ENCODE peak calls at places on chromosomes 12 and 14, in nine cellular contexts. One of them, this sample, is unnamed.

GRCh38 chr12:69510176-69510827 is 40.1 kb downstream of the FRS2 start:
- DNase-seq in GM12865: no peak
- DNase-seq in fibroblast of pulmonary artery: no peak
- DNase-seq in epithelial cell of proximal tubule: no peak
- DNase-seq in CD8-positive, alpha-beta T cell: no peak
- DNase-seq in right lobe of liver: no peak
- DNase-seq in adrenal gland: peak; percentile 25
- DNase-seq in cardiac muscle cell: no peak
- DNase-seq in GM20000: no peak
- DNase-seq in this sample: no peak

GRCh38 chr14:103316723-103317122 is 17.3 kb upstream of the EIF5 start:
- DNase-seq in fibroblast of pulmonary artery: no peak
- DNase-seq in GM20000: no peak
- DNase-seq in epithelial cell of proximal tubule: no peak
- DNase-seq in CD8-positive, alpha-beta T cell: no peak
- DNase-seq in right lobe of liver: no peak
- DNase-seq in cardiac muscle cell: no peak
- DNase-seq in GM12865: no peak
- DNase-seq in adrenal gland: no peak
- DNase-seq in this sample: no peak

GRCh38 chr14:33230016-33230415 is 291.3 kb downstream of the NPAS3 start:
- DNase-seq in CD8-positive, alpha-beta T cell: no peak
- DNase-seq in GM12865: no peak
- DNase-seq in adrenal gland: no peak
- DNase-seq in right lobe of liver: no peak
- DNase-seq in fibroblast of pulmonary artery: no peak
- DNase-seq in cardiac muscle cell: no peak
- DNase-seq in GM20000: no peak
- DNase-seq in epithelial cell of proximal tubule: no peak
- DNase-seq in this sample: no peak

GRCh38 chr14:24233538-24233866 is 773 bp downstream of the GMPR2 start:
- DNase-seq in GM20000: no peak
- DNase-seq in adrenal gland: peak; percentile 54
- DNase-seq in right lobe of liver: no peak
- DNase-seq in cardiac muscle cell: no peak
- DNase-seq in GM12865: peak; percentile 36
- DNase-seq in CD8-positive, alpha-beta T cell: no peak
- DNase-seq in epithelial cell of proximal tubule: no peak
- DNase-seq in fibroblast of pulmonary artery: no peak
- DNase-seq in this sample: no peak

GRCh38 chr14:101255765-101256125 is 305.6 kb upstream of the DIO3 start:
- DNase-seq in adrenal gland: no peak
- DNase-seq in CD8-positive, alpha-beta T cell: no peak
- DNase-seq in fibroblast of pulmonary artery: no peak
- DNase-seq in GM12865: no peak
- DNase-seq in epithelial cell of proximal tubule: no peak
- DNase-seq in right lobe of liver: no peak
- DNase-seq in cardiac muscle cell: no peak
- DNase-seq in GM20000: no peak
- DNase-seq in this sample: no peak

GRCh38 chr12:125292700-125293099 is 227.5 kb downstream of the AACS start:
- DNase-seq in right lobe of liver: no peak
- DNase-seq in adrenal gland: no peak
- DNase-seq in fibroblast of pulmonary artery: no peak
- DNase-seq in CD8-positive, alpha-beta T cell: no peak
- DNase-seq in GM12865: no peak
- DNase-seq in cardiac muscle cell: no peak
- DNase-seq in GM20000: no peak
- DNase-seq in epithelial cell of proximal tubule: no peak
- DNase-seq in this sample: no peak

GRCh38 chr12:3077572-3078081 is 448 bp downstream of the TSPAN9 start:
- DNase-seq in CD8-positive, alpha-beta T cell: peak; percentile 53
- DNase-seq in epithelial cell of proximal tubule: no peak
- DNase-seq in GM20000: no peak
- DNase-seq in right lobe of liver: no peak
- DNase-seq in cardiac muscle cell: no peak
- DNase-seq in fibroblast of pulmonary artery: peak; percentile 65
- DNase-seq in GM12865: no peak
- DNase-seq in adrenal gland: peak; percentile 53
- DNase-seq in this sample: no peak

GRCh38 chr12:13135336-13136178 is 32.1 kb upstream of the GSG1 start:
- DNase-seq in epithelial cell of proximal tubule: peak; percentile 91
- DNase-seq in adrenal gland: peak; percentile 77
- DNase-seq in right lobe of liver: no peak
- DNase-seq in fibroblast of pulmonary artery: peak; percentile 71
- DNase-seq in CD8-positive, alpha-beta T cell: no peak
- DNase-seq in GM12865: no peak
- DNase-seq in cardiac muscle cell: peak; percentile 12
- DNase-seq in GM20000: no peak
- DNase-seq in this sample: no peak

GRCh38 chr14:100714205-100714781 is 12.4 kb upstream of the DLK1 start:
- DNase-seq in CD8-positive, alpha-beta T cell: no peak
- DNase-seq in GM20000: no peak
- DNase-seq in right lobe of liver: no peak
- DNase-seq in fibroblast of pulmonary artery: no peak
- DNase-seq in adrenal gland: peak; percentile 75
- DNase-seq in epithelial cell of proximal tubule: no peak
- DNase-seq in cardiac muscle cell: no peak
- DNase-seq in GM12865: peak; percentile 5
- DNase-seq in this sample: no peak

GRCh38 chr12:68837215-68837614 is 29.2 kb downstream of the MDM2 start:
- DNase-seq in CD8-positive, alpha-beta T cell: no peak
- DNase-seq in GM12865: no peak
- DNase-seq in right lobe of liver: no peak
- DNase-seq in adrenal gland: no peak
- DNase-seq in epithelial cell of proximal tubule: no peak
- DNase-seq in GM20000: no peak
- DNase-seq in cardiac muscle cell: no peak
- DNase-seq in fibroblast of pulmonary artery: no peak
- DNase-seq in this sample: no peak

GRCh38 chr12:6928703-6929407 is 1.1 kb downstream of the ATN1 start:
- DNase-seq in right lobe of liver: no peak
- DNase-seq in epithelial cell of proximal tubule: no peak
- DNase-seq in fibroblast of pulmonary artery: no peak
- DNase-seq in CD8-positive, alpha-beta T cell: no peak
- DNase-seq in cardiac muscle cell: no peak
- DNase-seq in GM20000: no peak
- DNase-seq in GM12865: no peak
- DNase-seq in adrenal gland: no peak
- DNase-seq in this sample: no peak

GRCh38 chr14:61560323-61560722 is 135.0 kb upstream of the HIF1A start:
- DNase-seq in GM20000: no peak
- DNase-seq in GM12865: no peak
- DNase-seq in adrenal gland: no peak
- DNase-seq in cardiac muscle cell: peak; percentile 55
- DNase-seq in right lobe of liver: no peak
- DNase-seq in CD8-positive, alpha-beta T cell: no peak
- DNase-seq in epithelial cell of proximal tubule: no peak
- DNase-seq in fibroblast of pulmonary artery: peak; percentile 54
- DNase-seq in this sample: no peak

GRCh38 chr12:111636209-111636928 is 37.3 kb upstream of the ATXN2 start:
- DNase-seq in epithelial cell of proximal tubule: no peak
- DNase-seq in fibroblast of pulmonary artery: peak; percentile 79
- DNase-seq in CD8-positive, alpha-beta T cell: no peak
- DNase-seq in adrenal gland: peak; percentile 68
- DNase-seq in GM12865: no peak
- DNase-seq in right lobe of liver: peak; percentile 65
- DNase-seq in GM20000: no peak
- DNase-seq in cardiac muscle cell: peak; percentile 72
- DNase-seq in this sample: no peak

GRCh38 chr14:21087294-21088091 is 11.0 kb downstream of the ZNF219 start:
- DNase-seq in CD8-positive, alpha-beta T cell: peak; percentile 56
- DNase-seq in cardiac muscle cell: no peak
- DNase-seq in adrenal gland: no peak
- DNase-seq in GM12865: peak; percentile 78
- DNase-seq in fibroblast of pulmonary artery: peak; percentile 95
- DNase-seq in right lobe of liver: no peak
- DNase-seq in epithelial cell of proximal tubule: no peak
- DNase-seq in GM20000: no peak
- DNase-seq in this sample: peak; percentile 46

GRCh38 chr12:76029982-76030377 is 1.6 kb downstream of the PHLDA1 start:
- DNase-seq in CD8-positive, alpha-beta T cell: no peak
- DNase-seq in fibroblast of pulmonary artery: peak; percentile 74
- DNase-seq in right lobe of liver: no peak
- DNase-seq in adrenal gland: no peak
- DNase-seq in GM12865: no peak
- DNase-seq in cardiac muscle cell: peak; percentile 20
- DNase-seq in GM20000: peak; percentile 16
- DNase-seq in epithelial cell of proximal tubule: no peak
- DNase-seq in this sample: no peak

GRCh38 chr12:95802482-95803264 is 12.1 kb upstream of the NTN4 start:
- DNase-seq in GM20000: no peak
- DNase-seq in epithelial cell of proximal tubule: peak; percentile 100
- DNase-seq in GM12865: no peak
- DNase-seq in cardiac muscle cell: no peak
- DNase-seq in adrenal gland: no peak
- DNase-seq in CD8-positive, alpha-beta T cell: no peak
- DNase-seq in fibroblast of pulmonary artery: peak; percentile 83
- DNase-seq in right lobe of liver: no peak
- DNase-seq in this sample: no peak

GRCh38 chr12:13124661-13125505 is 21.4 kb upstream of the GSG1 start:
- DNase-seq in adrenal gland: no peak
- DNase-seq in GM12865: no peak
- DNase-seq in right lobe of liver: no peak
- DNase-seq in GM20000: no peak
- DNase-seq in epithelial cell of proximal tubule: peak; percentile 31
- DNase-seq in cardiac muscle cell: no peak
- DNase-seq in CD8-positive, alpha-beta T cell: no peak
- DNase-seq in fibroblast of pulmonary artery: peak; percentile 83
- DNase-seq in this sample: no peak

GRCh38 chr12:2092890-2093289 is 40.1 kb downstream of the CACNA1C start:
- DNase-seq in epithelial cell of proximal tubule: no peak
- DNase-seq in fibroblast of pulmonary artery: no peak
- DNase-seq in CD8-positive, alpha-beta T cell: no peak
- DNase-seq in adrenal gland: no peak
- DNase-seq in GM12865: no peak
- DNase-seq in cardiac muscle cell: no peak
- DNase-seq in GM20000: no peak
- DNase-seq in right lobe of liver: no peak
- DNase-seq in this sample: no peak

GRCh38 chr14:23299186-23299521 is 3.5 kb downstream of the PPP1R3E start:
- DNase-seq in right lobe of liver: no peak
- DNase-seq in adrenal gland: no peak
- DNase-seq in cardiac muscle cell: no peak
- DNase-seq in epithelial cell of proximal tubule: no peak
- DNase-seq in fibroblast of pulmonary artery: no peak
- DNase-seq in CD8-positive, alpha-beta T cell: no peak
- DNase-seq in GM12865: no peak
- DNase-seq in GM20000: no peak
- DNase-seq in this sample: no peak

GRCh38 chr12:12207746-12208145 is 59.1 kb downstream of the LRP6 start:
- DNase-seq in GM20000: no peak
- DNase-seq in adrenal gland: no peak
- DNase-seq in GM12865: no peak
- DNase-seq in right lobe of liver: no peak
- DNase-seq in epithelial cell of proximal tubule: no peak
- DNase-seq in fibroblast of pulmonary artery: no peak
- DNase-seq in CD8-positive, alpha-beta T cell: no peak
- DNase-seq in cardiac muscle cell: no peak
- DNase-seq in this sample: no peak

GRCh38 chr14:42111355-42111754 is 504.7 kb downstream of the LRFN5 start:
- DNase-seq in fibroblast of pulmonary artery: no peak
- DNase-seq in cardiac muscle cell: no peak
- DNase-seq in GM20000: no peak
- DNase-seq in CD8-positive, alpha-beta T cell: no peak
- DNase-seq in right lobe of liver: no peak
- DNase-seq in GM12865: no peak
- DNase-seq in epithelial cell of proximal tubule: no peak
- DNase-seq in adrenal gland: no peak
- DNase-seq in this sample: no peak

GRCh38 chr12:111242190-111242589 is 126.7 kb downstream of the PHETA1 start:
- DNase-seq in cardiac muscle cell: no peak
- DNase-seq in right lobe of liver: no peak
- DNase-seq in adrenal gland: no peak
- DNase-seq in GM12865: no peak
- DNase-seq in epithelial cell of proximal tubule: no peak
- DNase-seq in CD8-positive, alpha-beta T cell: no peak
- DNase-seq in GM20000: no peak
- DNase-seq in fibroblast of pulmonary artery: no peak
- DNase-seq in this sample: no peak

GRCh38 chr12:3236345-3237153 is 159.4 kb downstream of the TSPAN9 start:
- DNase-seq in CD8-positive, alpha-beta T cell: no peak
- DNase-seq in GM12865: peak; percentile 49
- DNase-seq in fibroblast of pulmonary artery: peak; percentile 57
- DNase-seq in cardiac muscle cell: peak; percentile 66
- DNase-seq in adrenal gland: peak; percentile 33
- DNase-seq in GM20000: no peak
- DNase-seq in epithelial cell of proximal tubule: no peak
- DNase-seq in right lobe of liver: no peak
- DNase-seq in this sample: no peak

GRCh38 chr12:42666671-42667243 is 77.2 kb upstream of the PRICKLE1 start:
- DNase-seq in adrenal gland: no peak
- DNase-seq in right lobe of liver: no peak
- DNase-seq in epithelial cell of proximal tubule: no peak
- DNase-seq in GM12865: no peak
- DNase-seq in GM20000: no peak
- DNase-seq in fibroblast of pulmonary artery: no peak
- DNase-seq in CD8-positive, alpha-beta T cell: no peak
- DNase-seq in cardiac muscle cell: no peak
- DNase-seq in this sample: no peak
- TF ChIP-seq CTCF in adrenal gland: no peak
- TF ChIP-seq CTCF in right lobe of liver: no peak
- TF ChIP-seq CTCF in epithelial cell of proximal tubule: no peak
- TF ChIP-seq CTCF in GM12865: no peak
- TF ChIP-seq CTCF in GM20000: no peak
- TF ChIP-seq CTCF in fibroblast of pulmonary artery: no peak
- TF ChIP-seq CTCF in CD8-positive, alpha-beta T cell: no peak
- TF ChIP-seq CTCF in cardiac muscle cell: no peak
- TF ChIP-seq CTCF in this sample: no peak

GRCh38 chr14:51202914-51203665 is 37.0 kb upstream of the TMX1 start:
- DNase-seq in right lobe of liver: peak; percentile 42
- DNase-seq in epithelial cell of proximal tubule: no peak
- DNase-seq in GM12865: peak; percentile 83
- DNase-seq in GM20000: peak; percentile 34
- DNase-seq in adrenal gland: no peak
- DNase-seq in cardiac muscle cell: no peak
- DNase-seq in CD8-positive, alpha-beta T cell: no peak
- DNase-seq in fibroblast of pulmonary artery: no peak
- DNase-seq in this sample: no peak
- TF ChIP-seq CTCF in right lobe of liver: no peak
- TF ChIP-seq CTCF in epithelial cell of proximal tubule: no peak
- TF ChIP-seq CTCF in GM12865: peak; percentile 29
- TF ChIP-seq CTCF in GM20000: no peak
- TF ChIP-seq CTCF in adrenal gland: no peak
- TF ChIP-seq CTCF in cardiac muscle cell: no peak
- TF ChIP-seq CTCF in CD8-positive, alpha-beta T cell: no peak
- TF ChIP-seq CTCF in fibroblast of pulmonary artery: no peak
- TF ChIP-seq CTCF in this sample: no peak

GRCh38 chr12:63766498-63766897 is 13.2 kb upstream of the RXYLT1 start:
- DNase-seq in CD8-positive, alpha-beta T cell: no peak
- DNase-seq in GM12865: no peak
- DNase-seq in right lobe of liver: no peak
- DNase-seq in epithelial cell of proximal tubule: no peak
- DNase-seq in GM20000: no peak
- DNase-seq in adrenal gland: no peak
- DNase-seq in cardiac muscle cell: no peak
- DNase-seq in fibroblast of pulmonary artery: no peak
- DNase-seq in this sample: no peak
- TF ChIP-seq CTCF in CD8-positive, alpha-beta T cell: no peak
- TF ChIP-seq CTCF in GM12865: peak; percentile 3
- TF ChIP-seq CTCF in right lobe of liver: no peak
- TF ChIP-seq CTCF in epithelial cell of proximal tubule: no peak
- TF ChIP-seq CTCF in GM20000: no peak
- TF ChIP-seq CTCF in adrenal gland: peak; percentile 53
- TF ChIP-seq CTCF in cardiac muscle cell: peak; percentile 20
- TF ChIP-seq CTCF in fibroblast of pulmonary artery: peak; percentile 9
- TF ChIP-seq CTCF in this sample: no peak

GRCh38 chr12:122730215-122731014 is at the start of gene HCAR1:
- DNase-seq in GM12865: peak; percentile 32
- DNase-seq in cardiac muscle cell: no peak
- DNase-seq in right lobe of liver: no peak
- DNase-seq in fibroblast of pulmonary artery: peak; percentile 25
- DNase-seq in adrenal gland: no peak
- DNase-seq in GM20000: no peak
- DNase-seq in CD8-positive, alpha-beta T cell: no peak
- DNase-seq in epithelial cell of proximal tubule: no peak
- DNase-seq in this sample: no peak
- TF ChIP-seq CTCF in GM12865: no peak
- TF ChIP-seq CTCF in cardiac muscle cell: peak; percentile 12
- TF ChIP-seq CTCF in right lobe of liver: no peak
- TF ChIP-seq CTCF in fibroblast of pulmonary artery: peak; percentile 4
- TF ChIP-seq CTCF in adrenal gland: no peak
- TF ChIP-seq CTCF in GM20000: no peak
- TF ChIP-seq CTCF in CD8-positive, alpha-beta T cell: no peak
- TF ChIP-seq CTCF in epithelial cell of proximal tubule: peak; percentile 23
- TF ChIP-seq CTCF in this sample: no peak